ENCODE peak calls at places on chromosome 19, in eight cellular contexts. A is ascending aorta; K is PC-3; J is transverse colon; Z is naive thymus-derived CD4-positive, alpha-beta T cell; P is uterus; M is fibroblast of lung; C is body of pancreas. B is an unnamed sample. For H3K4me1, the result is how much of the 10 kb centered on the place peaks cover.

GRCh38 chr19:30799854-30800755 is 427.9 kb downstream of the ZNF536 start:
- DNase-seq in A (no peak), K (no peak), J (peak), Z (no peak), P (no peak), M (no peak), C (peak), B (peak)

GRCh38 chr19:7988307-7988706 is 17.1 kb downstream of the ELAVL1 start:
- DNase-seq in A (no peak), K (peak), J (no peak), Z (no peak), P (no peak), M (no peak), C (no peak), B (no peak)

GRCh38 chr19:23283925-23284324 is 33.7 kb upstream of the ZNF724 start:
- DNase-seq in A (peak), K (peak), J (peak), Z (peak), P (peak), M (peak), C (peak), B (peak)

GRCh38 chr19:13850910-13851753 is 25.8 kb upstream of the NANOS3 start:
- DNase-seq in A (peak), K (peak), J (peak), Z (no peak), P (peak), M (peak), C (peak), B (peak)

GRCh38 chr19:13095934-13096890 is 6.4 kb downstream of the LYL1 start:
- DNase-seq in A (peak), K (peak), J (no peak), Z (no peak), P (peak), M (no peak), C (no peak), B (peak)

GRCh38 chr19:29779921-29780320 is 31.9 kb upstream of the CCNE1 start:
- DNase-seq in A (no peak), K (no peak), J (no peak), Z (no peak), P (no peak), M (no peak), C (no peak), B (no peak)

GRCh38 chr19:42140125-42140754 is 8.0 kb upstream of the POU2F2 start:
- DNase-seq in A (no peak), K (peak), J (peak), Z (no peak), P (no peak), M (peak), C (peak), B (peak)

GRCh38 chr19:30267332-30267731 is 104.9 kb upstream of the ZNF536 start:
- DNase-seq in A (no peak), K (no peak), J (no peak), Z (no peak), P (no peak), M (no peak), C (no peak), B (no peak)

GRCh38 chr19:1360818-1361461 is 22.8 kb upstream of the NDUFS7 start:
- DNase-seq in A (no peak), K (no peak), J (peak), Z (no peak), P (peak), M (peak), C (peak), B (peak)

GRCh38 chr19:55877211-55877610 is 40.9 kb downstream of the NLRP4 start:
- DNase-seq in A (no peak), K (no peak), J (no peak), Z (no peak), P (no peak), M (no peak), C (no peak), B (no peak)

GRCh38 chr19:55447421-55448174 is 4.5 kb upstream of the SHISA7 start:
- DNase-seq in A (no peak), K (peak), J (no peak), Z (no peak), P (no peak), M (no peak), C (no peak), B (peak)

GRCh38 chr19:50046649-50047503 is 21.1 kb downstream of the ZNF473 start:
- DNase-seq in A (no peak), K (peak), J (peak), Z (no peak), P (peak), M (no peak), C (peak), B (peak)

GRCh38 chr19:45653634-45654033 is 14.4 kb upstream of the GIPR start:
- DNase-seq in A (no peak), K (no peak), J (no peak), Z (no peak), P (no peak), M (no peak), C (no peak), B (no peak)

GRCh38 chr19:51737924-51738323 is 13.8 kb downstream of the FPR1 start:
- DNase-seq in A (no peak), K (no peak), J (no peak), Z (no peak), P (no peak), M (no peak), C (no peak), B (no peak)

GRCh38 chr19:41546386-41546789 is 29.6 kb upstream of the CEACAM21 start:
- DNase-seq in A (no peak), K (no peak), J (peak), Z (no peak), P (no peak), M (no peak), C (peak), B (no peak)

GRCh38 chr19:2800506-2800905 is 15.2 kb downstream of the THOP1 start:
- DNase-seq in A (no peak), K (no peak), J (no peak), Z (no peak), P (no peak), M (no peak), C (no peak), B (no peak)

GRCh38 chr19:55454787-55455243 is 6.6 kb downstream of the ISOC2 start:
- DNase-seq in A (no peak), K (peak), J (no peak), Z (peak), P (no peak), M (no peak), C (no peak), B (peak)

GRCh38 chr19:2221250-2221831 is 14.8 kb downstream of the PLEKHJ1 start:
- DNase-seq in A (no peak), K (no peak), J (no peak), Z (no peak), P (no peak), M (no peak), C (no peak), B (no peak)

GRCh38 chr19:53521373-53522202 is 16.4 kb upstream of the ZNF331 start:
- DNase-seq in A (no peak), K (peak), J (no peak), Z (no peak), P (no peak), M (no peak), C (no peak), B (no peak)

GRCh38 chr19:3061214-3062161 is 807 bp downstream of the TLE5 start:
- DNase-seq in A (peak), K (no peak), J (peak), Z (peak), P (peak), M (peak), C (peak), B (peak)

GRCh38 chr19:49691243-49692101 is 556 bp downstream of the CPT1C start:
- DNase-seq in A (no peak), K (peak), J (no peak), Z (no peak), P (peak), M (peak), C (no peak), B (peak)

GRCh38 chr19:51688665-51689571 is 4.2 kb upstream of the SPACA6 start:
- DNase-seq in A (peak), K (peak), J (peak), Z (no peak), P (peak), M (peak), C (peak), B (peak)

GRCh38 chr19:50536662-50537305 is 23.1 kb upstream of the ASPDH start:
- DNase-seq in A (no peak), K (no peak), J (no peak), Z (no peak), P (no peak), M (no peak), C (no peak), B (no peak)

GRCh38 chr19:5948697-5949564 is 29.0 kb downstream of the RANBP3 start:
- DNase-seq in A (no peak), K (no peak), J (no peak), Z (peak), P (no peak), M (no peak), C (no peak), B (peak)

GRCh38 chr19:36916991-36917390 is 859 bp downstream of the ZNF568 start:
- DNase-seq in A (no peak), K (no peak), J (no peak), Z (no peak), P (no peak), M (peak), C (no peak), B (peak)

GRCh38 chr19:57512845-57513244 is 13.1 kb downstream of the ZNF773 start:
- DNase-seq in A (no peak), K (no peak), J (no peak), Z (no peak), P (no peak), M (peak), C (no peak), B (peak)

GRCh38 chr19:41934849-41935374 is 6.7 kb upstream of the ERFL start:
- DNase-seq in A (no peak), K (peak), J (peak), Z (peak), P (peak), M (no peak), C (peak), B (peak)

GRCh38 chr19:1854542-1855039 is 6.3 kb upstream of the REXO1 start:
- DNase-seq in A (no peak), K (no peak), J (peak), Z (no peak), P (no peak), M (no peak), C (no peak), B (peak)

GRCh38 chr19:43883864-43884263 is 51.2 kb downstream of the ZNF45 start:
- DNase-seq in A (no peak), K (no peak), J (no peak), Z (no peak), P (no peak), M (no peak), C (no peak), B (no peak)

GRCh38 chr19:1847684-1848398 is 442 bp downstream of the REXO1 start:
- DNase-seq in A (no peak), K (peak), J (peak), Z (no peak), P (peak), M (peak), C (no peak), B (peak)

GRCh38 chr19:40217027-40217810 is 965 bp downstream of the TTC9B start:
- DNase-seq in A (no peak), K (peak), J (peak), Z (no peak), P (no peak), M (no peak), C (peak), B (peak)

GRCh38 chr19:13117772-13118423 is at the start of gene NACC1:
- DNase-seq in A (peak), K (peak), J (peak), Z (peak), P (peak), M (peak), C (peak), B (peak)

GRCh38 chr19:31152906-31153305 is 196.3 kb downstream of the TSHZ3 start:
- DNase-seq in A (no peak), K (no peak), J (no peak), Z (no peak), P (no peak), M (peak), C (no peak), B (no peak)

GRCh38 chr19:45376045-45376724 is 5.8 kb upstream of the ERCC2 start:
- DNase-seq in A (no peak), K (peak), J (no peak), Z (no peak), P (peak), M (peak), C (peak), B (no peak)

GRCh38 chr19:41111296-41111695 is 2.9 kb upstream of the CYP2F1 start:
- DNase-seq in A (no peak), K (no peak), J (no peak), Z (no peak), P (no peak), M (no peak), C (no peak), B (no peak)

GRCh38 chr19:17303167-17303939 is at the start of gene ABHD8:
- DNase-seq in A (peak), K (peak), J (peak), Z (peak), P (peak), M (peak), C (peak), B (peak)

GRCh38 chr19:17305211-17305516 is 508 bp upstream of the MRPL34 start:
- DNase-seq in A (no peak), K (no peak), J (no peak), Z (no peak), P (no peak), M (no peak), C (no peak), B (no peak)

GRCh38 chr19:17303940-17304267 is 679 bp upstream of the ABHD8 start:
- DNase-seq in A (no peak), K (no peak), J (no peak), Z (no peak), P (no peak), M (no peak), C (no peak), B (no peak)

GRCh38 chr19:17305517-17306284 is at the start of gene MRPL34:
- DNase-seq in A (peak), K (peak), J (peak), Z (peak), P (peak), M (peak), C (peak), B (peak)

GRCh38 chr19:17304386-17305047 is 1.2 kb upstream of the MRPL34 start:
- DNase-seq in A (no peak), K (no peak), J (no peak), Z (no peak), P (no peak), M (no peak), C (no peak), B (no peak)
- H3K4me1 ChIP-seq in A (under half), K (under half), J (half or more), Z (under half), P (under half), M (under half), C (under half), B (under half)

GRCh38 chr19:34365463-34366401 is 736 bp downstream of the GPI start:
- DNase-seq in A (peak), K (peak), J (peak), Z (no peak), P (peak), M (peak), C (peak), B (peak)
- H3K27ac ChIP-seq in A (peak), K (peak), J (peak), Z (peak), P (peak), M (peak), C (peak), B (peak)

DNA sequence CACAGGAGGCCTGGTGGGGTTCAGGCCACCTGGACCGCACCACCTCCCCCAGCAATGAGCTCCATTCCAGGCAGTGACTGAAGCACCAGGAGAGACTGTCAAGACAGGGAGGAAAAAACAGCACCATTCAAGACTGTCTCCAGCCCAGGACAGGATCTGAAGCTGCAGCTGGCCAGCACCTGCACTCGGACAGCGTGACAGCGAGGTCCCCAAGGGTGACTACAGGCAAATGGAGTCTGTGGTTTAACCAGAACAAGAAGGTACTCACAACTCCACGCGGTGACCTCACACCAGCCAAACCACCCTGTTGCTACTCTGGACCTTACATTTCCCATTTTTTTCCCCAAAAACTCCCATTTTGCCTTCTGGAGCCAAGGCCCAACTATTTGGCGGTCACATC is 9.8 kb downstream of the MED26 start:
- DNase-seq in A (no peak), K (no peak), J (no peak), Z (no peak), P (no peak), M (no peak), C (no peak), B (no peak)
- H3K4me1 ChIP-seq in A (under half), K (under half), J (under half), Z (under half), P (under half), M (under half), C (under half), B (under half)

DNA sequence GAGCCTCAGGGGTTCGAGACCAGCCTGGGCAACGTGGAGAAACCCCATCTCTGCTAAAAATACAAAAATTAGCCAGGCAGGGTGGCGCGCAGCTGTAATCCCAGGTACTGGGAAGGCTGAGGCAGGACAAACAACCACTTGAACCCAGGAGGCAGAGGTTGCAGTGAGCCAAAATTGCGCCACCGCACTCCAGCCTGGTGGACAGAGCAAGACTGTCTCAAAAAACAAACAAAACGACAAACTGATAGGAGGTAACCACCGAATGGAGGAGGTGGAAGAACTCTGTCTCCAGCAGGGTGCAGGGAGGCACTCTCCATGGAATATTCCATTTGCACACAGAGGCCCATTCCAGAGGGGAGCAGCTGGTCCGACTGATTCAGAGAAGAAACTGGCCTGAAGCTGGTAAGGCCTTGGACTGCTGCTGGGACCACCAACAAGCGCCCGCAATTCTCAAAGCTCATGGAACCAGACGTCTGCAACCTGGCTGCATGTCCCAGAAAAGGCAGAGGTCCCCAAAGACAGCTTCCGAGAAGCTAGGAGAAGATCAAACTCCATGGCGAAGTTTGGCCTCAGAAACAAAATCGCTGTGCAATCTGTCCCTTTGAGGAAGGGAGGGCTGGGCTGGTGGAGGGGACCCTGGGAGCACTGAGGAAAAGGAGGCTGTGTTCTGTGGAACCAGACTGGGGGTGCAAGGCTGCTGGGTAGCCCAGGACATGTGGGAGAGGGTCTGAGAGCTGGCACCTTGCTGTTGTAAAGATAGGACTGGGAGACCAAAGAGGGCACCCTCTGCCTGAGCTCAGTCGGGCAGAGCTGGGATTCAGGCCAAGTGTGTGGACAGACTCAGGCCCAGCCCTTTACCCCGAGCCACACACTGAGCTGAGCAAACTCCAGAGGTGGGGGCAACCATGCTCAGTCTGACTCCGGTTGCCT is 35.2 kb downstream of the SLC25A42 start:
- DNase-seq in A (no peak), K (no peak), J (no peak), Z (no peak), P (no peak), M (no peak), C (no peak), B (no peak)
- H3K27ac ChIP-seq in A (no peak), K (no peak), J (no peak), Z (no peak), P (no peak), M (no peak), C (no peak), B (no peak)

DNA sequence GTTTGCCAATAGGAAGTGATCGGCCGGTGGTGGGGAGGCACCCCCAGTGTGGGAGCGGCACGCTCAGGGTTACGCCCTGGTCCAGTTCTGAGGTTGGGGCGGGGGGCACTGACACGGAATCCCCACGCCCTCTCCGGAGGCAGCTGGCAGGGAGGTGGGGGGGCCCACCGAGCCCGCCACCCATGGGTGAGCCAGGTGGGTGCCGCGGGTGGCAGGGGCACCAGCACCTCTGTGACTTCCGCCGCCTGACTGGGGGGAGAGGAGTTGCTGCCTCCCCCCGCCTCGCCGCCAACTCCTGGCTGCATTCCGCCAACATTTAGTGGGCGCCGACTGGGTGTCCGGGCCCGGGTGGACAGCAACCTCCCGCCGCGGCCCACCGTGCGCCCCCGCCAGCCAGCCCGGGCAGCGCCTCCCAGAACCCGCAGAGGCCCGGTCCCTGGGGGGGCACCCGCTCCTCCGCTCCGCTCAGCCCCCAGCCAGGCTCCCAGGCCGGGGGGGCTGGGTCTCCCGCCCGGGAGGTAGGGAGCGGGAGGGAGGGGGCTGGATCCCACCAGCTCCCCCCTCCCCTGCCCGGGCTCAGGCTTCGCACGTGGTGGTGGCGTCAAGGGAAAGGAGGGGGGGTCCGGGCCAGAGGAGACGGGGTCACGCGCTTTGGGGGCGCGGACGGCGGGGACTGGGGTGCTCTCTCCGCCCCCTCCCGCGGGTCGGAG is 2.0 kb downstream of the ZBTB7A start:
- DNase-seq in A (no peak), K (no peak), J (peak), Z (peak), P (peak), M (peak), C (peak), B (peak)
- H3K4me1 ChIP-seq in A (under half), K (under half), J (half or more), Z (under half), P (under half), M (under half), C (half or more), B (under half)

GRCh38 chr19:16859626-16860025 is 29.2 kb upstream of the F2RL3 start:
- DNase-seq in A (no peak), K (no peak), J (no peak), Z (no peak), P (no peak), M (no peak), C (no peak), B (peak)
- H3K27ac ChIP-seq in A (no peak), K (no peak), J (no peak), Z (no peak), P (no peak), M (no peak), C (no peak), B (no peak)

GRCh38 chr19:39128511-39129079 is 3.0 kb downstream of the PAK4 start:
- DNase-seq in A (no peak), K (no peak), J (peak), Z (no peak), P (no peak), M (no peak), C (no peak), B (peak)
- H3K4me1 ChIP-seq in A (under half), K (under half), J (half or more), Z (under half), P (under half), M (under half), C (half or more), B (under half)

B was measured in right cardiac atrium.